ENCODE peak calls at places on chromosomes 2 and 18, in four cellular contexts. W is suprapubic skin, M is K562, T is upper lobe of left lung. U is an unnamed sample. For H3K4me1, the result is how much of the 10 kb centered on the place peaks cover.

GRCh38 chr2:99810241-99810640 is 320.4 kb upstream of the REV1 start:
- DNase-seq in W (no peak), M (no peak), T (no peak), U (no peak)

GRCh38 chr2:219497495-219498279 is 1.0 kb upstream of the GMPPA start:
- DNase-seq in T (peak), M (peak), W (peak), U (peak)

GRCh38 chr2:216562689-216563435 is 64.2 kb downstream of the RPL37A start:
- DNase-seq in W (no peak), T (no peak), M (no peak), U (no peak)

GRCh38 chr2:185074156-185074555 is 475.8 kb downstream of the ZNF804A start:
- DNase-seq in W (no peak), T (no peak), M (no peak), U (no peak)

GRCh38 chr18:36296591-36297418 is 708 bp upstream of the FHOD3 start:
- DNase-seq in W (no peak), M (peak), T (peak), U (no peak)

GRCh38 chr2:231673348-231673770 is 35.0 kb upstream of the PTMA start:
- DNase-seq in M (peak), T (peak), W (no peak), U (no peak)

GRCh38 chr2:16223481-16224177 is 283.3 kb downstream of the MYCN start:
- DNase-seq in W (no peak), T (no peak), M (no peak), U (no peak)

GRCh38 chr2:1603059-1603458 is 141.3 kb downstream of the PXDN start:
- DNase-seq in M (no peak), T (no peak), W (no peak), U (no peak)

GRCh38 chr2:233807215-233807865 is 29.2 kb downstream of the MROH2A start:
- DNase-seq in M (no peak), T (no peak), W (peak), U (peak)

GRCh38 chr2:41879367-41879871 is 168.4 kb upstream of the PKDCC start:
- DNase-seq in W (no peak), T (no peak), M (no peak), U (no peak)

GRCh38 chr2:240974771-240975572 is 23.4 kb upstream of the SNED1 start:
- DNase-seq in M (no peak), T (peak), W (no peak), U (no peak)
- H3K4me1 ChIP-seq in M (under half), T (under half), W (under half), U (under half)

GRCh38 chr2:236738896-236739295 is 169.3 kb downstream of the ACKR3 start:
- DNase-seq in W (peak), T (no peak), M (no peak), U (no peak)
- TF ChIP-seq POLR2AphosphoS5 in W (no peak), T (no peak), M (no peak), U (no peak)

DNA sequence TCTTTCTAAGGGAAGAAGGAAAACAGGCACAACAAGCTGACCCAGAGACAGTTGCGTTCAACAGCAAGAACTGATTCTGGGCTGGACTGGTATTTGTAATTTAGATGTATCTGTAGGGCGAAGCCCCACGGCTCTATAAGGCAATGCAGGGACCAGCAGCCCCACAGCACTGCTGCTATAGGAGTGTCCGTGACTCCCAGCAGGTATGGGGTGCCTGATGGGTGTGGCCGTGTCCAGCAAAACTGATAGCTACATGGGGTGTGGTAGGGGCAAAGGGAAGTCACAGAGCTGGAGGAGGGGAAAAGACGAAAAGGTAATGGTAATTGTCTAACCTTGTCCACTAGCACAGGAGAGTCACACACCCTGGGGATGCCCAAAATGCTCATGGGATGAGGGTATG is 48.3 kb upstream of the ASPRV1 start:
- DNase-seq in T (no peak), W (peak), M (peak), U (no peak)
- H3K4me1 ChIP-seq in T (under half), W (under half), M (under half), U (under half)

GRCh38 chr2:208265371-208265806 is 666 bp upstream of the PIKFYVE start:
- DNase-seq in M (peak), T (no peak), W (no peak), U (peak)
- TF ChIP-seq POLR2AphosphoS5 in M (no peak), T (no peak), W (no peak), U (no peak)

GRCh38 chr2:241316825-241317224 is 1.1 kb downstream of the SEPTIN2 start:
- DNase-seq in W (no peak), T (no peak), M (no peak), U (no peak)
- H3K4me1 ChIP-seq in W (half or more), T (half or more), M (under half), U (half or more)

DNA sequence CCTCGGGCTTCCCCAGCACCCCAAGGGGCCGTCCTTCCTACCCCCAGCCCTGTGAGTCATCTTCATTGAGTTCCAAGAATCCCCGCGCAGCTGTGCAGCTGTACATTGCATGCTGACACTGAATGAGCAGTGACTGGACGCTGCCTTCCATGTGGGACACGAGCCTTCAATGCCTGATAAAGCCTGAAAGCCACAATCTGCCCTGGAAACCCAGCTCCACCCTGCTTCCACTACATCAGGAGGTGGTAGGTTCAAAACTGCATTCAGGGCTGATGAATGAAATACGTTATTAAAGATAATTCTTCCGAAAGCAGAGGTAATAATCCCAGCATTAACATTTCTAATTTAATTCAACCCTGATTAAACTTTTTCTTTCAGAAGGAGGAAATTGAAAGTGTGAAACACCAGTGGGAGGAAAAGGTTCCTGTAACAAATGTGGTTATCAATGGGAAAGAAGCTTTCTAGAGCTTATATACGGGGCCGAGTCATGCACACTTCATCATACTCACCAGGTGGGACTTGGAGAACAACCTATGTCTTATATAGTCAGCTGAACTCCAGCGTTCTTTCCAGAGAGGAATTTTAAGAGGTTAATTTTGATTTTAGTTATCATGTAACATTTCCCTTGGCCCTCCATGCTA is 360.1 kb downstream of the LPIN1 start:
- DNase-seq in T (no peak), W (no peak), M (peak), U (no peak)
- TF ChIP-seq POLR2AphosphoS5 in T (peak), W (no peak), M (peak), U (no peak)

GRCh38 chr2:47896450-47896968 is 9.8 kb downstream of the FBXO11 start:
- DNase-seq in W (no peak), T (no peak), M (no peak), U (no peak)

GRCh38 chr2:47900857-47901256 is 5.4 kb downstream of the FBXO11 start:
- DNase-seq in T (no peak), M (no peak), W (no peak), U (no peak)

GRCh38 chr2:47898089-47898731 is 8.1 kb downstream of the FBXO11 start:
- DNase-seq in W (no peak), M (no peak), T (no peak), U (no peak)

GRCh38 chr2:47897191-47897955 is 8.9 kb downstream of the FBXO11 start:
- DNase-seq in W (no peak), M (no peak), T (no peak), U (no peak)

GRCh38 chr2:47899915-47900314 is 6.4 kb downstream of the FBXO11 start:
- DNase-seq in T (no peak), W (no peak), M (peak), U (no peak)
- H3K4me1 ChIP-seq in T (under half), W (under half), M (under half), U (half or more)

U was measured in spleen.